ENCODE peak calls at places on chromosomes 11 and 22, in ten cellular contexts. One of them, this sample, is unnamed.

GRCh38 chr11:24391165-24391564 is 105.7 kb upstream of the LUZP2 start:
- DNase-seq in OCI-LY7: no peak
- DNase-seq in heart left ventricle: no peak
- DNase-seq in fibroblast of lung: peak; percentile 78
- DNase-seq in tibial artery: no peak
- DNase-seq in A549: no peak
- DNase-seq in GM23338: no peak
- DNase-seq in Peyer's patch: no peak
- DNase-seq in sigmoid colon: no peak
- DNase-seq in tibial nerve: no peak
- DNase-seq in this sample: no peak

GRCh38 chr22:24824915-24825314 is 18.9 kb downstream of the SGSM1 start:
- DNase-seq in fibroblast of lung: no peak
- DNase-seq in heart left ventricle: no peak
- DNase-seq in GM23338: no peak
- DNase-seq in A549: no peak
- DNase-seq in Peyer's patch: no peak
- DNase-seq in OCI-LY7: no peak
- DNase-seq in tibial artery: no peak
- DNase-seq in sigmoid colon: no peak
- DNase-seq in tibial nerve: no peak
- DNase-seq in this sample: no peak

GRCh38 chr22:41917906-41918791 is 3.3 kb upstream of the SHISA8 start:
- DNase-seq in sigmoid colon: no peak
- DNase-seq in tibial artery: peak; percentile 49
- DNase-seq in fibroblast of lung: peak; percentile 58
- DNase-seq in tibial nerve: no peak
- DNase-seq in OCI-LY7: peak; percentile 47
- DNase-seq in Peyer's patch: peak; percentile 62
- DNase-seq in heart left ventricle: peak; percentile 83
- DNase-seq in GM23338: no peak
- DNase-seq in A549: no peak
- DNase-seq in this sample: no peak

GRCh38 chr11:12717851-12718291 is 43.6 kb downstream of the TEAD1 start:
- DNase-seq in heart left ventricle: no peak
- DNase-seq in tibial artery: no peak
- DNase-seq in fibroblast of lung: no peak
- DNase-seq in A549: no peak
- DNase-seq in tibial nerve: no peak
- DNase-seq in Peyer's patch: no peak
- DNase-seq in OCI-LY7: peak; percentile 33
- DNase-seq in GM23338: no peak
- DNase-seq in sigmoid colon: no peak
- DNase-seq in this sample: no peak

GRCh38 chr22:26797910-26798309 is 140.5 kb downstream of the MIAT start:
- DNase-seq in tibial artery: no peak
- DNase-seq in GM23338: peak; percentile 59
- DNase-seq in Peyer's patch: no peak
- DNase-seq in A549: peak; percentile 13
- DNase-seq in heart left ventricle: no peak
- DNase-seq in fibroblast of lung: no peak
- DNase-seq in sigmoid colon: no peak
- DNase-seq in tibial nerve: no peak
- DNase-seq in OCI-LY7: peak; percentile 22
- DNase-seq in this sample: no peak

GRCh38 chr11:29676993-29677392 is 339.8 kb downstream of the KCNA4 start:
- DNase-seq in GM23338: no peak
- DNase-seq in tibial nerve: no peak
- DNase-seq in heart left ventricle: no peak
- DNase-seq in sigmoid colon: no peak
- DNase-seq in Peyer's patch: no peak
- DNase-seq in fibroblast of lung: no peak
- DNase-seq in tibial artery: no peak
- DNase-seq in OCI-LY7: no peak
- DNase-seq in A549: no peak
- DNase-seq in this sample: no peak

GRCh38 chr22:34587357-34588356 is 478.3 kb upstream of the ISX start:
- DNase-seq in tibial nerve: no peak
- DNase-seq in fibroblast of lung: no peak
- DNase-seq in tibial artery: no peak
- DNase-seq in heart left ventricle: no peak
- DNase-seq in Peyer's patch: no peak
- DNase-seq in sigmoid colon: no peak
- DNase-seq in OCI-LY7: no peak
- DNase-seq in A549: no peak
- DNase-seq in GM23338: no peak
- DNase-seq in this sample: no peak

GRCh38 chr22:26617251-26618199 is at the start of gene CRYBB1:
- DNase-seq in OCI-LY7: peak; percentile 56
- DNase-seq in A549: no peak
- DNase-seq in fibroblast of lung: peak; percentile 31
- DNase-seq in tibial artery: peak; percentile 28
- DNase-seq in GM23338: peak; percentile 56
- DNase-seq in tibial nerve: no peak
- DNase-seq in heart left ventricle: peak; percentile 76
- DNase-seq in sigmoid colon: peak; percentile 69
- DNase-seq in Peyer's patch: peak; percentile 52
- DNase-seq in this sample: no peak

GRCh38 chr11:103700605-103701004 is 335.8 kb upstream of the DDI1 start:
- DNase-seq in tibial nerve: no peak
- DNase-seq in fibroblast of lung: peak; percentile 61
- DNase-seq in heart left ventricle: no peak
- DNase-seq in Peyer's patch: no peak
- DNase-seq in OCI-LY7: no peak
- DNase-seq in sigmoid colon: no peak
- DNase-seq in A549: no peak
- DNase-seq in tibial artery: peak; percentile 34
- DNase-seq in GM23338: no peak
- DNase-seq in this sample: no peak

DNA sequence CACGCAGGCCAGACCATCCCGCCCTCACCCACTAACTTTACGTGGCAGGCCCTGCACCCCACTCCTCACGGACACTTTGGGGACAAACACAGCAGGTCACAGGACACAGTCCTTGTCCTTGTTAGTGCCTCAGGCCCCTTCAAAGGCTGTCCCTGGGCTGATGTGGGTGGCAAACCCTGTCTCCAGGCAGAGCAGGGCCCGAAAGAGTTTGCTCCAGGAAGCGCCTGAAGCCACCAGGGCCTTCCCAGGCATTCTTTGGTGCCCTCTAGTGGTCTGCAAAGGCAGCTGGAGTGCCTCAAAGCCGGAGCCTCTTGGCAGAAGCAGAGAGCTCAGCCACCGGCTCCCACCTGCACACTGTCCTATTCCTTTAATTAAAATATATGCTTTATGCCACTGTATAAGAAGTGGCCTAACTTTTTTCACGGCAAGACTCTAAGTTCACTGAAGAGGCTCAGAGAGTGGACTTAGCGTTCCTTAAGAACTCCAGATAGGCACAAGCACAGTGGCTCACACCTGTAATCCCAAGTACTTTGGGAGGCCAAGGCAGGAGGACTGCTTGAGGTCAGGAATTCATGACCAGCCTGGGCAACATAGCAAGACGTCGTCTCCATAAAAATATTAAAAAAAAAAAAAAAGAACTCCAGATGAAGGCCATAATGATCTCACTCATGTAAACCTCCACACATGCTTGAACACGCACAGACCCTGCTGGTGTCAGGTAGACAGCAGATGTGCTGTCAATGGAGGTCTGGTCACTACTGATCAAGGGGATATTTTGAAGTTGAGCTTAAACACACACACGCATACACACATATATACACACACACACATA is 11.1 kb downstream of the TXN2 start:
- DNase-seq in OCI-LY7: peak; percentile 88
- DNase-seq in A549: peak; percentile 55
- DNase-seq in tibial nerve: peak; percentile 65
- DNase-seq in Peyer's patch: peak; percentile 71
- DNase-seq in sigmoid colon: peak; percentile 95
- DNase-seq in tibial artery: peak; percentile 73
- DNase-seq in GM23338: peak; percentile 93
- DNase-seq in heart left ventricle: peak; percentile 89
- DNase-seq in fibroblast of lung: peak; percentile 93
- DNase-seq in this sample: peak; percentile 85
- H3K27ac ChIP-seq in OCI-LY7: no peak overlapping the region
- H3K27ac ChIP-seq in A549: peak overlapping the region; percentile 98
- H3K27ac ChIP-seq in tibial nerve: peak overlapping the region; percentile 18
- H3K27ac ChIP-seq in Peyer's patch: peak overlapping the region; percentile 60
- H3K27ac ChIP-seq in sigmoid colon: peak overlapping the region; percentile 97
- H3K27ac ChIP-seq in tibial artery: peak overlapping the region; percentile 95
- H3K27ac ChIP-seq in GM23338: no peak overlapping the region
- H3K27ac ChIP-seq in heart left ventricle: peak overlapping the region; percentile 96
- H3K27ac ChIP-seq in fibroblast of lung: peak overlapping the region; percentile 79
- H3K27ac ChIP-seq in this sample: peak overlapping the region; percentile 33

GRCh38 chr22:50016988-50017700 is 4.6 kb upstream of the IL17REL start:
- DNase-seq in Peyer's patch: peak; percentile 40
- DNase-seq in A549: no peak
- DNase-seq in GM23338: no peak
- DNase-seq in heart left ventricle: peak; percentile 49
- DNase-seq in tibial nerve: no peak
- DNase-seq in fibroblast of lung: no peak
- DNase-seq in sigmoid colon: peak; percentile 50
- DNase-seq in OCI-LY7: no peak
- DNase-seq in tibial artery: no peak
- DNase-seq in this sample: no peak

GRCh38 chr22:50016308-50016987 is 3.9 kb upstream of the IL17REL start:
- DNase-seq in A549: no peak
- DNase-seq in GM23338: no peak
- DNase-seq in tibial nerve: no peak
- DNase-seq in OCI-LY7: no peak
- DNase-seq in fibroblast of lung: no peak
- DNase-seq in heart left ventricle: peak; percentile 58
- DNase-seq in tibial artery: no peak
- DNase-seq in sigmoid colon: peak; percentile 39
- DNase-seq in Peyer's patch: no peak
- DNase-seq in this sample: peak; percentile 62

GRCh38 chr22:50014053-50014501 is 1.5 kb upstream of the IL17REL start:
- DNase-seq in OCI-LY7: no peak
- DNase-seq in GM23338: no peak
- DNase-seq in fibroblast of lung: no peak
- DNase-seq in A549: no peak
- DNase-seq in tibial artery: no peak
- DNase-seq in heart left ventricle: peak; percentile 44
- DNase-seq in Peyer's patch: no peak
- DNase-seq in sigmoid colon: peak; percentile 61
- DNase-seq in tibial nerve: no peak
- DNase-seq in this sample: peak; percentile 59

GRCh38 chr22:50014655-50015401 is 2.3 kb upstream of the IL17REL start:
- DNase-seq in tibial artery: peak; percentile 13
- DNase-seq in tibial nerve: no peak
- DNase-seq in fibroblast of lung: no peak
- DNase-seq in Peyer's patch: no peak
- DNase-seq in A549: no peak
- DNase-seq in sigmoid colon: peak; percentile 41
- DNase-seq in heart left ventricle: peak; percentile 47
- DNase-seq in GM23338: peak; percentile 40
- DNase-seq in OCI-LY7: no peak
- DNase-seq in this sample: peak; percentile 62

GRCh38 chr22:50015451-50016307 is 3.1 kb upstream of the IL17REL start:
- DNase-seq in sigmoid colon: peak; percentile 57
- DNase-seq in OCI-LY7: no peak
- DNase-seq in GM23338: no peak
- DNase-seq in tibial artery: no peak
- DNase-seq in A549: no peak
- DNase-seq in heart left ventricle: peak; percentile 55
- DNase-seq in tibial nerve: no peak
- DNase-seq in Peyer's patch: no peak
- DNase-seq in fibroblast of lung: no peak
- DNase-seq in this sample: peak; percentile 54
- H3K4me1 ChIP-seq in sigmoid colon: no peaks in the 10 kb centered on the region
- H3K4me1 ChIP-seq in OCI-LY7: peaks cover 7% of the 10 kb centered on the region
- H3K4me1 ChIP-seq in GM23338: no peaks in the 10 kb centered on the region
- H3K4me1 ChIP-seq in tibial artery: no peaks in the 10 kb centered on the region
- H3K4me1 ChIP-seq in A549: no peaks in the 10 kb centered on the region
- H3K4me1 ChIP-seq in heart left ventricle: peaks cover 17% of the 10 kb centered on the region
- H3K4me1 ChIP-seq in tibial nerve: no peaks in the 10 kb centered on the region
- H3K4me1 ChIP-seq in Peyer's patch: no peaks in the 10 kb centered on the region
- H3K4me1 ChIP-seq in fibroblast of lung: no peaks in the 10 kb centered on the region
- H3K4me1 ChIP-seq in this sample: peaks cover 6% of the 10 kb centered on the region

DNA sequence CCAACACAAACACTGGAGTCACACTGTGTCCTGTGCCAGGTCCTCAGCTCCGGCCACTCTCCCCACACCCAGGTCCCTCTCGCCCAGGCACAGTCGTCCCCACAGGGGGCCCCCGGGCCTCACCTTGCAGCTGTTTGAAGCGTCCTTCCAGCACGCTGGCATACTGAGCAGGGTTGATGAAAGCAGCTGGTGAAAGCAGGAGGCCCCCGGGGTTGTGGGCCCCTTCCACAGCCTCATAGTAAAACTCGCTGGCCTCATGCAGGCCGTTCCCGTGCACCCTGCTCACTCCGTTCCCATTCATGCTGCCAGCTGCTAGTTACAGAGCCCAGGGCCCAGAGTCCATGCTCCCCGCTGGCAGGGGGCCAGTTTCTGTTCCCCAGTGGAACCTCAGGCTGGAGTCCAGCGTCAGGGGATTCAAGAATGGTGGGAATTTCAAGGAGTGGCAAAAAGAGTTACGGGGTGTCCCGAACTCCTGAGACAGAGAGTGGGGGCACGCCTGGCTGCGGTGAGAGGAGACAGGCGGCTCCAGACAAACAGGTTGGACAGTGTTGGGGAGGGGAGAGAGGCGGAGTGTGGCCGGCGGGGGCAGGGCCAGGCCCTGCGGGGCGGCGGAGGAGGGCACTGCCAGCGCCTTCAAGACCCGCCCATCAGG is 10.6 kb downstream of the SPTBN2 start:
- DNase-seq in tibial artery: no peak
- DNase-seq in OCI-LY7: no peak
- DNase-seq in fibroblast of lung: no peak
- DNase-seq in heart left ventricle: no peak
- DNase-seq in Peyer's patch: no peak
- DNase-seq in GM23338: peak; percentile 71
- DNase-seq in sigmoid colon: no peak
- DNase-seq in tibial nerve: no peak
- DNase-seq in A549: no peak
- DNase-seq in this sample: peak; percentile 84
- H3K4me3 ChIP-seq in tibial artery: no peak overlapping the region
- H3K4me3 ChIP-seq in OCI-LY7: no peak overlapping the region
- H3K4me3 ChIP-seq in fibroblast of lung: no peak overlapping the region
- H3K4me3 ChIP-seq in heart left ventricle: no peak overlapping the region
- H3K4me3 ChIP-seq in Peyer's patch: peak overlapping the region; percentile 20
- H3K4me3 ChIP-seq in GM23338: peak overlapping the region; percentile 34
- H3K4me3 ChIP-seq in sigmoid colon: no peak overlapping the region
- H3K4me3 ChIP-seq in tibial nerve: no peak overlapping the region
- H3K4me3 ChIP-seq in A549: no peak overlapping the region
- H3K4me3 ChIP-seq in this sample: peak overlapping the region; percentile 23

DNA sequence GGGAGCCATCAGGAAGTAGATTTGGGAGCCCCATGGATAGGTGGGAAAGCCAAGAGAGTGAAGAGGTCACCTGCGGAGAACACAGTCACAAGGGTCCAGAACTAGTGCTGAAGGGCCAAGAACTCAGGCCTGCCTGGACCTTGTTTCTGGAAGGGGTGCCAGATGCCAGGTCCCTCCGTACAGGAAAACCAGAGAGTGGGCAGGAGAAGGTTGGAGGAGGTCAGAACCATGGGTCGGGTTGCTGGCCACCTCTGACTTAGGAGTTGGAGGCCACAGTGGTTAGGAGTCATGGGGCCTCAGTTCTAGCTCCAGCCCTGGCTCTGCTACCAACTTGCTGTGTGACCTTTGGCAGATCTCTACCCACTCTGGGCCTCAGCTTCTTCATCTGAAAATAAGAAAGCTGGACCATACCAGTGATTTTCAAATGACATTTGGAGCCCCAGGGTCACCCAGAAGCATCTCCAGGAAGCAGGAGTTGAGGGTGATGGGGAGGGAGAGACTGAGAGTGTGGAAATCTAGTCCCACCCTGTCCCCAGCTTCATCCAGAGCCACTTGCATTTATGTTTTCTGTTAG is 20.8 kb upstream of the TUB start:
- DNase-seq in sigmoid colon: peak; percentile 56
- DNase-seq in Peyer's patch: no peak
- DNase-seq in OCI-LY7: no peak
- DNase-seq in A549: no peak
- DNase-seq in fibroblast of lung: no peak
- DNase-seq in tibial nerve: no peak
- DNase-seq in tibial artery: peak; percentile 16
- DNase-seq in heart left ventricle: no peak
- DNase-seq in GM23338: no peak
- DNase-seq in this sample: no peak
- H3K27ac ChIP-seq in sigmoid colon: no peak overlapping the region
- H3K27ac ChIP-seq in Peyer's patch: no peak overlapping the region
- H3K27ac ChIP-seq in OCI-LY7: no peak overlapping the region
- H3K27ac ChIP-seq in A549: no peak overlapping the region
- H3K27ac ChIP-seq in fibroblast of lung: no peak overlapping the region
- H3K27ac ChIP-seq in tibial nerve: no peak overlapping the region
- H3K27ac ChIP-seq in tibial artery: no peak overlapping the region
- H3K27ac ChIP-seq in heart left ventricle: no peak overlapping the region
- H3K27ac ChIP-seq in GM23338: no peak overlapping the region
- H3K27ac ChIP-seq in this sample: no peak overlapping the region